ENCODE peak calls at places on chromosomes 12 and 14, in four cellular contexts. T, N, D and G are unnamed samples.

GRCh38 chr12:180445-180844 is 33.5 kb downstream of the SLC6A12 start:
- DNase-seq in D (no peak), T (no peak), N (no peak), G (peak)

GRCh38 chr12:124786065-124786964 is 77.3 kb downstream of the SCARB1 start:
- DNase-seq in T (no peak), N (peak), D (peak), G (peak)

GRCh38 chr12:56348776-56349175 is 10.1 kb downstream of the IL23A start:
- DNase-seq in N (no peak), D (no peak), T (no peak), G (no peak)

GRCh38 chr12:60689137-60689536 is 1093.3 kb downstream of the SLC16A7 start:
- DNase-seq in T (no peak), N (no peak), D (no peak), G (no peak)

GRCh38 chr14:36055681-36056225 is 120.8 kb downstream of the PTCSC3 start:
- DNase-seq in T (no peak), N (no peak), D (no peak), G (no peak)

GRCh38 chr12:78343657-78344056 is 513.0 kb downstream of the NAV3 start:
- DNase-seq in N (no peak), T (no peak), D (no peak), G (no peak)

GRCh38 chr12:67772276-67773169 is 124.0 kb downstream of the DYRK2 start:
- DNase-seq in N (peak), T (no peak), D (peak), G (peak)

GRCh38 chr12:94271351-94271750 is 123.0 kb downstream of the PLXNC1 start:
- DNase-seq in T (no peak), D (no peak), N (no peak), G (no peak)

GRCh38 chr14:58915646-58916045 is 272.8 kb upstream of the DAAM1 start:
- DNase-seq in T (no peak), N (no peak), D (no peak), G (peak)

DNA sequence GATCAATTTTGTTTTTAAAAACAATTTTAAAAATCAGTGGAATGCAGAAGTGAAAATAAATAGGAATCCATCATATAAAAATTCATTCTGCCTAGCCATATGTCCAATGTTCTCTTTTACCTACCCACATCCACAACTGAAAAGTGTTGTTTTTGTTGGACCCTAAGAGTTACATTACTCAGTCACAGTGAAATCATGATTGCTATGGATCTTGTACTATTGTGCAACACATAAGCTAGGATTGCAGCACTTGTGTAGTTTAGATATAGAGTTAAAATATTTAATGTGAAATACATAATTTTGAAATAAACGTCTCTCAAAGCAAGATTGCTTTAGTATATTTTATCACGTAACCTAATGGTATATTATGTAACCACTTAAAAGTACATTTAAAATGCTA is 213.3 kb upstream of the CLEC14A start:
- DNase-seq in N (no peak), D (peak), T (no peak), G (peak)
- H3K4me3 ChIP-seq in N (no peak), D (no peak), T (no peak), G (no peak)

GRCh38 chr14:70585221-70585620 is 15.2 kb downstream of the MED6 start:
- DNase-seq in N (no peak), T (no peak), D (no peak), G (peak)
- TF ChIP-seq CTCF in N (no peak), T (no peak), D (no peak), G (peak)

GRCh38 chr14:55448146-55448614 is 7.8 kb upstream of the TBPL2 start:
- DNase-seq in N (no peak), T (peak), D (peak), G (peak)
- H3K4me3 ChIP-seq in N (no peak), T (no peak), D (no peak), G (no peak)

DNA sequence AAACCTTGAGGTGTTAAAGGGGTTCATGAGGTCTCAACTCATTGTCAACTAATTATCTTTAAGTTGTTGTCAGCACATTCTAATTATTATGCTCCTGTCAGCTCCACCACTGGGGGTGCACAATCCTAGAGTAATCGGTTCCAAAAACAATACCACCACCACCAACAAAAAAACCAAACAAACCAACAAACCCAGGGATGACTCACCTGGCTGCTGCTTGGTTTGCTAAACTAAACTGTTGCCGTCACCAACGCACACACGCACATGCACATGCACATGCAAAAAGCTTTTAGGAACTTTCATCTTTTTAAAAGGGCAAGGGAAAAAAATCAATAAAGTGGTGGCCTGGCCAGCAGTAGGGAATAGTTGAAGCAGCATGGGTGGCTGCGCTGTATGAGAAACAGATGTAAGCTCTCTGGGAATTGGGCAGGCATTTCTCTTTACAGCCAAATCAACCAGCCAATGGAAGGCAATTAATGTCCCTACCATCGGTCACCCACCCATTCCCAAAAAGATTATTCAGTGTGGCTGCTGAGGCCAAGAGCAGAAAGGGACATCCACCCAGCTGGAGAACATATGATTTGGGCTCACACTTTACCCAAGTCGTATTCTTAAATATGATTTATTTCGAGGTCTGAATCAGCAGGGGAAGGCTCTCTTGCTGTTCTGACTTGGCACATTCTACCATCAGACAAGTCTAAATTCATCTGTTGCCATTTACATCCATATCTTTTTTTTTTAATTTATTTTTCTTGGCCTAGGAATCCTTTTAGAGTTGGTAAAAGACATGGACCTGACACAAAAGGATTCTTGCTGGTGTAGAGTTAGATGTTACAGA is 20.0 kb downstream of the TMEM30B start:
- DNase-seq in D (peak), T (peak), N (no peak), G (peak)
- TF ChIP-seq CTCF in D (peak), T (peak), N (no peak), G (no peak)

GRCh38 chr14:88005978-88006851 is 1.3 kb downstream of the GPR65 start:
- DNase-seq in T (no peak), D (peak), N (no peak), G (no peak)

GRCh38 chr14:88004637-88005036 is 298 bp upstream of the GPR65 start:
- DNase-seq in T (no peak), D (no peak), N (no peak), G (no peak)

GRCh38 chr14:88007608-88008007 is 2.7 kb downstream of the GPR65 start:
- DNase-seq in D (no peak), N (no peak), T (no peak), G (no peak)

GRCh38 chr14:88002421-88002820 is 2.5 kb upstream of the GPR65 start:
- DNase-seq in D (no peak), N (no peak), T (no peak), G (no peak)

DNA sequence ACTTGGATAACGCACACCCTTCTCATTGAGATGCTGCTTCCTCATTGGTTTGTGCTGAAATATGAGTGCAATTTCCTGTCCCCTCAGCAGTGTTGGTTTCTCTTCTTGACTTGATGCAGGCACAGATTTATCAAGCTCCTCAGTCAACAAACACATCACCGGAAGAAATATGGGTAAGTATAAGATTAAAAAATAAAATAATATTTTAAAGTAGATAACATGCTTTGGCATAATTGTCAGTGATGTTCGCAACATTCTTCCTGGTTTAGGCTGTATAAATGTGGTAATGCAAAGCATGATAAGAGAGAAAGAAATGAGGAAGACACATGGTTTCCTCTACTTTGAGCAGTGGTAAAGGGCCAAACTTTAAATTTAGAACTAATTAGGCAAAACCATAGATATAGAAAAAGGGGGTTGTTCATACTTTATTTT is at the start of gene GPR65:
- DNase-seq in T (no peak), D (peak), N (no peak), G (peak)
- H3K4me3 ChIP-seq in T (no peak), D (no peak), N (no peak), G (no peak)

DNA sequence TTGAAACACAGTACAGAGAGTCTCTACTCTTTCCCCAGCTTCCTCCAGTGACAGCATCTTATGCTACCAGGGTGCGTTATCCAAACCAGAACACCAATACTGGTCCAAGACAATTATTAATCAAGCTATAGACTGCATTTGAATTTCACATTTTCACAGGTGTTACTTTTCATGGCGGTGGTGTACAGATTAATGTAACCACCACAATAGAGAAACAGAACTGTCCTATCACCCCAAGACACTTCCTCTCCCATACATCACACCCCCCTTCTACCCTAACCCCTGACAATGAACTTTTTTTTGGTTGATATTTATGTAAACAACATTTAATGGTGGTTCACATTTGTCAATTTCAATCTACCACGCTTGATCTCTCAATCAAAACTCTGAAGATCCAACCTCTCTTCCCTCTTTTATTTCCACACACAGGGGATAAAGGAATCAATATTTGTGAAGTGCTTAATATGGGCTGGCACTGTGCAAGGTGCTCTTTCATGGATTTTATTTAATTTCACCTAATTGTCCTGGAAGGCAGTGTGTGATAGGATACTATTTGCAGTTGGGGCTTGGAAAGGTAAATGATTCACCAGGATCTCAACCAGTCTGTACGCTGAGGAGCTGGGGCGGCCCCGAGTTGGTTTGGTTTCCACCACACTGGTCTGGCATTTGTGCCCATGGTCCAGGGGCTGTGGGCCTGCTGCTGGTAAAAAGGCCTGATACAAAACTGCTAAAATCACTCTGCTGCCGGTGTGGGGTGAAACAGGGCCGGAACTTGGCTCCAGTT is 54.6 kb upstream of the DICER1 start:
- DNase-seq in D (no peak), N (no peak), T (no peak), G (no peak)
- TF ChIP-seq CTCF in D (no peak), N (no peak), T (no peak), G (no peak)

DNA sequence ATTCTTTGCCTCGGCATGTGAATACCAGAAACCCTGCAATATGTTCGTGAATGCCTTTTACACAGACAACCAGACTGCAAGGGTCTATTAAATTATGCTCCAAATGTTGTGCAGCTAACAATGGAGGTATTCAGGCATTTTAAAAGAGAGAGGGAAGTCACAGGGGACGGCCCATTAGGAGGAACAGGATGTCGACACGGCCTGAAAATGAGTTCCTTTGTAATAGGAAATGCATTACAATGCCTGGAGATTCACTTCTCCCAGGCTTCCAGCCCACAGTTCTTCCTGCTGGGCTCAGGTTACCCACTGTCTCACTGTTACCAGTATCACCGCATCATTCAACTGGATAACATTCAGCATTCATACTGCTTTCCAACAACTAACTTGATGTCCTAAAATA is 2.5 kb downstream of the DUSP6 start:
- DNase-seq in T (no peak), D (peak), N (no peak), G (peak)
- H3K4me3 ChIP-seq in T (peak), D (peak), N (peak), G (peak)

GRCh38 chr14:39417014-39417413 is 15.2 kb downstream of the FBXO33 start:
- DNase-seq in T (no peak), D (peak), N (no peak), G (peak)
- TF ChIP-seq CTCF in T (peak), D (peak), N (peak), G (peak)

GRCh38 chr12:9867531-9867930 is 1.6 kb downstream of the CLEC2B start:
- DNase-seq in T (no peak), N (no peak), D (no peak), G (peak)
- H3K4me3 ChIP-seq in T (no peak), N (no peak), D (peak), G (peak)